ENCODE peak calls at places on chromosome 18, in six cellular contexts. S is hepatocyte, V is aorta, Y is stomach, R is heart left ventricle, P is Peyer's patch. G is an unnamed sample.

GRCh38 chr18:75162467-75162866 is 46.5 kb downstream of the PTGR3 start:
- DNase-seq in S (no peak), V (no peak), Y (no peak), R (peak; percentile 64), P (no peak), G (no peak)

GRCh38 chr18:67517224-67517765 is 775 bp upstream of the DSEL start:
- DNase-seq in S (peak; percentile 28), V (peak; percentile 53), Y (no peak), R (peak; percentile 27), P (no peak), G (peak; percentile 47)

GRCh38 chr18:70494524-70494923 is 205.7 kb downstream of the SOCS6 start:
- DNase-seq in S (no peak), V (no peak), Y (no peak), R (no peak), P (no peak), G (no peak)

GRCh38 chr18:5955861-5956260 is 60.5 kb upstream of the TMEM200C start:
- DNase-seq in S (no peak), V (no peak), Y (no peak), R (no peak), P (no peak), G (no peak)

GRCh38 chr18:34224423-34225217 is at the start of gene NOL4:
- DNase-seq in S (peak; percentile 85), V (peak; percentile 45), Y (peak; percentile 45), R (peak; percentile 57), P (no peak), G (no peak)

GRCh38 chr18:51425889-51426288 is 228.4 kb upstream of the MEX3C start:
- DNase-seq in S (peak; percentile 13), V (no peak), Y (no peak), R (no peak), P (no peak), G (no peak)

GRCh38 chr18:6836331-6836730 is 106.8 kb downstream of the ARHGAP28 start:
- DNase-seq in S (no peak), V (no peak), Y (no peak), R (no peak), P (no peak), G (no peak)

GRCh38 chr18:49021433-49022129 is 70.8 kb upstream of the SMAD7 start:
- DNase-seq in S (peak; percentile 93), V (no peak), Y (peak; percentile 79), R (no peak), P (peak; percentile 89), G (no peak)

GRCh38 chr18:51196811-51197660 is 445 bp downstream of the MEX3C start:
- DNase-seq in S (peak; percentile 74), V (peak; percentile 77), Y (peak; percentile 61), R (peak; percentile 73), P (peak; percentile 70), G (peak; percentile 69)

GRCh38 chr18:9916067-9916684 is 2.4 kb downstream of the VAPA start:
- DNase-seq in S (no peak), V (no peak), Y (no peak), R (no peak), P (no peak), G (no peak)

GRCh38 chr18:59921384-59921891 is 21.6 kb downstream of the PMAIP1 start:
- DNase-seq in S (no peak), V (no peak), Y (no peak), R (no peak), P (peak; percentile 69), G (no peak)

GRCh38 chr18:58392336-58393000 is 236.4 kb downstream of the ALPK2 start:
- DNase-seq in S (peak; percentile 28), V (no peak), Y (no peak), R (no peak), P (no peak), G (no peak)

GRCh38 chr18:48340502-48340901 is 68.7 kb downstream of the ZBTB7C start:
- DNase-seq in S (no peak), V (no peak), Y (no peak), R (no peak), P (no peak), G (no peak)

GRCh38 chr18:60978338-60978737 is 354.9 kb upstream of the CDH20 start:
- DNase-seq in S (peak; percentile 5), V (no peak), Y (no peak), R (no peak), P (no peak), G (no peak)

GRCh38 chr18:33578371-33579146 is 540 bp downstream of the ASXL3 start:
- DNase-seq in S (peak; percentile 58), V (peak; percentile 42), Y (peak; percentile 49), R (peak; percentile 28), P (peak; percentile 49), G (peak; percentile 83)

GRCh38 chr18:73164430-73164829 is 296.6 kb upstream of the NETO1 start:
- DNase-seq in S (peak; percentile 23), V (no peak), Y (no peak), R (no peak), P (no peak), G (no peak)

GRCh38 chr18:40423291-40423690 is 1531.7 kb upstream of the PIK3C3 start:
- DNase-seq in S (no peak), V (no peak), Y (no peak), R (no peak), P (no peak), G (no peak)

GRCh38 chr18:23631746-23632145 is 31.0 kb downstream of the ANKRD29 start:
- DNase-seq in S (no peak), V (no peak), Y (no peak), R (no peak), P (no peak), G (no peak)

GRCh38 chr18:76386886-76387285 is 108.2 kb downstream of the ZNF516 start:
- DNase-seq in S (no peak), V (no peak), Y (peak; percentile 17), R (no peak), P (peak; percentile 35), G (no peak)

GRCh38 chr18:3593381-3593903 is 143.5 kb downstream of the TGIF1 start:
- DNase-seq in S (no peak), V (peak; percentile 61), Y (no peak), R (peak; percentile 59), P (no peak), G (no peak)

GRCh38 chr18:48531979-48532378 is 6.9 kb upstream of the CTIF start:
- DNase-seq in S (no peak), V (no peak), Y (no peak), R (no peak), P (no peak), G (no peak)

GRCh38 chr18:48326901-48327675 is 82.1 kb downstream of the ZBTB7C start:
- DNase-seq in S (peak; percentile 34), V (peak; percentile 74), Y (no peak), R (no peak), P (no peak), G (no peak)

GRCh38 chr18:26863122-26863879 is 2.2 kb downstream of the AQP4 start:
- DNase-seq in S (peak; percentile 64), V (no peak), Y (peak; percentile 92), R (peak; percentile 88), P (peak; percentile 66), G (peak; percentile 58)

GRCh38 chr18:58977223-58977622 is 112.5 kb downstream of the ZNF532 start:
- DNase-seq in S (no peak), V (no peak), Y (no peak), R (no peak), P (no peak), G (no peak)

GRCh38 chr18:5556317-5556974 is 12.6 kb upstream of the EPB41L3 start:
- DNase-seq in S (no peak), V (no peak), Y (no peak), R (peak; percentile 45), P (peak; percentile 51), G (no peak)

GRCh38 chr18:34661464-34662087 is 48.5 kb upstream of the DTNA start:
- DNase-seq in S (peak; percentile 58), V (no peak), Y (no peak), R (no peak), P (no peak), G (no peak)

GRCh38 chr18:39701839-39702238 is 2136.2 kb upstream of the CELF4 start:
- DNase-seq in S (peak; percentile 32), V (no peak), Y (no peak), R (no peak), P (no peak), G (no peak)

GRCh38 chr18:52060612-52061259 is 279.3 kb upstream of the DCC start:
- DNase-seq in S (no peak), V (no peak), Y (no peak), R (no peak), P (no peak), G (no peak)

GRCh38 chr18:73288813-73289212 is 421.0 kb upstream of the NETO1 start:
- DNase-seq in S (no peak), V (no peak), Y (no peak), R (no peak), P (no peak), G (no peak)

GRCh38 chr18:48996901-48997463 is 46.2 kb upstream of the SMAD7 start:
- DNase-seq in S (peak; percentile 77), V (no peak), Y (no peak), R (peak; percentile 23), P (no peak), G (no peak)

GRCh38 chr18:40984856-40985255 is 970.2 kb upstream of the PIK3C3 start:
- DNase-seq in S (no peak), V (no peak), Y (no peak), R (no peak), P (no peak), G (no peak)

GRCh38 chr18:43665239-43665788 is 388.0 kb upstream of the SYT4 start:
- DNase-seq in S (peak; percentile 11), V (no peak), Y (no peak), R (no peak), P (no peak), G (no peak)
- H3K27ac ChIP-seq in S (no peak overlapping the region), V (no peak overlapping the region), Y (no peak overlapping the region), R (no peak overlapping the region), P (no peak overlapping the region), G (no peak overlapping the region)

DNA sequence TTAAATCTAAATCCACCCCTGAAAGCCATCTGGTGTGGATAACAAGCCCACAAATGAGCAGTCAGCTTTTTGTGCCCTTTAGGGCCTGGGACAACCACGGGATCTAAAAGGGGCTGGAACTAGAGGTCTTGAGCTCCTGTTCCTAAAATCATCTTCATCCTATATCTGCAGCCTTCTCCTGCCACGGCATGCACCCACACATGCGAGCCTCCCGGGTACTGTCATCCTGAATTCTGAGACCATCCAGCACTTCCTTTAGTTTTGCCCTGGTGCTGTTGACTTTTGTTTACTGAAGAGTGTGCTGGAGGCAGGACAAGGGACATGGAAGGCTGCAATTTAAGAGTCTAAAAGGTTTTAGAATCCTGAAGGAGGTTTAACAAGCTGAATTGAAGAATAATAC is 183.2 kb downstream of the FAM210A start:
- DNase-seq in S (no peak), V (no peak), Y (no peak), R (no peak), P (no peak), G (no peak)
- H3K27me3 ChIP-seq in S (no peaks in the 10 kb centered on the region), V (no peaks in the 10 kb centered on the region), Y (no peaks in the 10 kb centered on the region), R (no peaks in the 10 kb centered on the region), P (no peaks in the 10 kb centered on the region), G (no peaks in the 10 kb centered on the region)

DNA sequence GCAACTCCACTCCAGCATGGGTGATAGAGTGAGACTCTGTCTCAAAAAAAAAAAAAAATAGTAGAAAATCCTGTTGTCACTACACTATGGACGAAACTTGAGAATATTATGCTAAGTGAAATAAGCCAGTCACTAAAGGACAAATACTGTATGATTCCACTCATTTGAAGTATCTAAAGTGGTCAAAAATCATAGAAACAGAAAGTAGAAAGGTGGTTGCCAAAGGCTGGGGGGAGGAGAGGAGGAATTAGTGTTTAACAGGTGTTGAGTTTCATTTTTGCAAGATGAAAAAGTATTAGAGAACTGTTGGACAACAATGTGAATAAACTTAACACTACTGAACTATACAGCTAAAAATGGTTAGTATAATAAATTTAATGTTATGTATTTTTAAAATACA is 18.8 kb upstream of the RMP24 start:
- DNase-seq in S (no peak), V (no peak), Y (no peak), R (no peak), P (no peak), G (no peak)
- H3K27ac ChIP-seq in S (no peak overlapping the region), V (no peak overlapping the region), Y (no peak overlapping the region), R (no peak overlapping the region), P (no peak overlapping the region), G (no peak overlapping the region)

GRCh38 chr18:46625069-46625468 is 32.0 kb downstream of the LOXHD1 start:
- DNase-seq in S (no peak), V (no peak), Y (no peak), R (no peak), P (no peak), G (no peak)
- H3K27me3 ChIP-seq in S (peaks cover 4% of the 10 kb centered on the region), V (no peaks in the 10 kb centered on the region), Y (no peaks in the 10 kb centered on the region), R (no peaks in the 10 kb centered on the region), P (no peaks in the 10 kb centered on the region), G (no peaks in the 10 kb centered on the region)

G was measured in ovary.